ENCODE peak calls at places on chromosomes 6 and 20, in seven cellular contexts. K is heart left ventricle; Q is CD4-positive, alpha-beta memory T cell; V is BE2C; R is A549; D is DND-41; J is cardiac muscle cell. Z is an unnamed sample. For H3K9me3, the result is how much of the 10 kb centered on the place peaks cover.

GRCh38 chr6:56671651-56672461 is 29.2 kb upstream of the DST start:
- DNase-seq in K (no peak), Q (no peak), V (peak), R (no peak), D (peak), J (peak), Z (no peak)

GRCh38 chr20:51700809-51701285 is 67.3 kb downstream of the ATP9A start:
- DNase-seq in K (no peak), Q (no peak), V (peak), R (peak), D (peak), J (peak), Z (no peak)

GRCh38 chr6:44831002-44831610 is 443.6 kb downstream of the CDC5L start:
- DNase-seq in K (no peak), Q (no peak), V (no peak), R (no peak), D (no peak), J (peak), Z (no peak)

GRCh38 chr6:69090132-69090531 is 455.1 kb downstream of the ADGRB3 start:
- DNase-seq in K (peak), Q (no peak), V (no peak), R (peak), D (no peak), J (peak), Z (no peak)

GRCh38 chr6:39419607-39420006 is 97.1 kb upstream of the KCNK16 start:
- DNase-seq in K (no peak), Q (no peak), V (no peak), R (no peak), D (no peak), J (no peak), Z (no peak)

GRCh38 chr6:157442296-157442695 is 61.3 kb downstream of the ZDHHC14 start:
- DNase-seq in K (no peak), Q (no peak), V (no peak), R (no peak), D (no peak), J (peak), Z (no peak)

GRCh38 chr20:57686931-57687652 is 22.7 kb downstream of the PMEPA1 start:
- DNase-seq in K (no peak), Q (no peak), V (no peak), R (no peak), D (no peak), J (no peak), Z (no peak)

GRCh38 chr6:56091159-56091869 is 156.1 kb downstream of the COL21A1 start:
- DNase-seq in K (no peak), Q (no peak), V (no peak), R (peak), D (no peak), J (peak), Z (no peak)

GRCh38 chr6:33126101-33126714 is 50.4 kb downstream of the HLA-DPB1 start:
- DNase-seq in K (peak), Q (peak), V (peak), R (peak), D (peak), J (peak), Z (peak)

GRCh38 chr6:74578339-74578738 is 627.5 kb downstream of the COL12A1 start:
- DNase-seq in K (no peak), Q (no peak), V (no peak), R (peak), D (no peak), J (peak), Z (no peak)

DNA sequence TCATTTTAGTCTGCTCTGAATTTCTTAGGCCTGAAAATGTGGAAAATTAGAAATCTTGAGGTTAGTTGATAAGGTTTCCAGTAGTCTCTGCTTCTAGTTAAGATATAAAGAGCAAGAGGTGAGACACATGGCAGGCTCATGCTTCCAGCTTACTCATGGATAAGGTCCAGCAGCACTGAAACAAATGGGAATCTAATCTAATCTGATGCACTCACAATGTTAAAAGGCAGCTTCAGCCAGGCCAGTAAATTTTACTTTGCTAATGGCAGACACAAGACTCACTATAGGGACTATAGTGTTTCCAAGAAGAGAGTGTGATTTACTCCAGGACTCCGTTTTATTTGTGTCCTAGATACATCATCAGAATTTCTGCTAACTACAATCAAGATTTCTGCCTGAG is 324.7 kb downstream of the SMOC2 start:
- DNase-seq in K (no peak), Q (no peak), V (no peak), R (no peak), D (no peak), J (no peak), Z (no peak)
- H3K9me3 ChIP-seq in K (under half), Q (under half), V (under half), R (under half), D (under half), J (under half), Z (under half)

GRCh38 chr6:84486526-84486925 is 259.1 kb upstream of the CEP162 start:
- DNase-seq in K (no peak), Q (no peak), V (no peak), R (no peak), D (no peak), J (no peak), Z (no peak)
- H3K9me3 ChIP-seq in K (under half), Q (under half), V (under half), R (under half), D (under half), J (under half), Z (under half)

GRCh38 chr6:37971711-37972410 is 152.3 kb downstream of the ZFAND3 start:
- DNase-seq in K (no peak), Q (no peak), V (no peak), R (no peak), D (peak), J (no peak), Z (no peak)
- H3K9me3 ChIP-seq in K (under half), Q (under half), V (under half), R (under half), D (under half), J (under half), Z (under half)

DNA sequence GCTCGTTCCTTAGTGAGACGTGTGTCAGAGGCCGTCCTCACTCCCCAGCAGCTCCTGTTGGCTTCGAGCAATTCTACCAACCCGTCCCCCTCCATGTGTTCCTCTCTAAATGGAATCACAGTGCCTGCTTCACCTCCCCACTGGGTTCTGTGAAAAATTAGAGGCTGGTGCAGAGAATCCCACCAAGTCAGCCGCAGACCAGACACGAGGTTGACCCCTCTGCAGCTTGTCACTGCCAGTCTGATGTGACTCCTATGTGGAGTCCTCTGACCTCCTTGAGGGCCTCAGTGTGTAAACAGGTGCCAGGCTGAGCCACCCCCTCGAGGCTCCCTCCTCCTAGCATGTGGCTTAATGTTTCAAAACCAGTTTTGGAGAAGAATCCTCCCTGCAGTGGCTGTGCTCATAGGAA is 12.6 kb upstream of the IRF4 start:
- DNase-seq in K (peak), Q (no peak), V (no peak), R (no peak), D (no peak), J (no peak), Z (no peak)
- H3K9me3 ChIP-seq in K (under half), Q (under half), V (under half), R (under half), D (under half), J (under half), Z (under half)

GRCh38 chr20:60407011-60407771 is 449.0 kb downstream of the CDH26 start:
- DNase-seq in K (no peak), Q (no peak), V (no peak), R (no peak), D (no peak), J (no peak), Z (no peak)
- H3K9me3 ChIP-seq in K (under half), Q (under half), V (under half), R (under half), D (under half), J (under half), Z (under half)

GRCh38 chr6:164763788-164764187 is 545.6 kb downstream of the C6orf118 start:
- DNase-seq in K (no peak), Q (no peak), V (no peak), R (no peak), D (no peak), J (no peak), Z (no peak)
- H3K9me3 ChIP-seq in K (under half), Q (under half), V (under half), R (under half), D (under half), J (under half), Z (under half)

GRCh38 chr6:168648730-168649129 is 207.7 kb downstream of the SMOC2 start:
- DNase-seq in K (no peak), Q (no peak), V (no peak), R (no peak), D (no peak), J (no peak), Z (no peak)

GRCh38 chr6:168649209-168649608 is 208.2 kb downstream of the SMOC2 start:
- DNase-seq in K (no peak), Q (no peak), V (no peak), R (no peak), D (no peak), J (no peak), Z (no peak)

GRCh38 chr6:168647271-168647670 is 206.3 kb downstream of the SMOC2 start:
- DNase-seq in K (no peak), Q (no peak), V (no peak), R (no peak), D (no peak), J (no peak), Z (no peak)

GRCh38 chr6:168648240-168648639 is 207.3 kb downstream of the SMOC2 start:
- DNase-seq in K (no peak), Q (no peak), V (peak), R (no peak), D (no peak), J (no peak), Z (no peak)

GRCh38 chr6:168650686-168651085 is 209.7 kb downstream of the SMOC2 start:
- DNase-seq in K (no peak), Q (no peak), V (no peak), R (no peak), D (no peak), J (no peak), Z (no peak)
- H3K9me3 ChIP-seq in K (under half), Q (under half), V (under half), R (under half), D (under half), J (under half), Z (under half)

GRCh38 chr6:27452496-27452897 is 20.4 kb downstream of the ZNF184 start:
- DNase-seq in K (no peak), Q (no peak), V (no peak), R (peak), D (no peak), J (no peak), Z (no peak)
- H3K9me3 ChIP-seq in K (half or more), Q (half or more), V (under half), R (half or more), D (half or more), J (under half), Z (half or more)

DNA sequence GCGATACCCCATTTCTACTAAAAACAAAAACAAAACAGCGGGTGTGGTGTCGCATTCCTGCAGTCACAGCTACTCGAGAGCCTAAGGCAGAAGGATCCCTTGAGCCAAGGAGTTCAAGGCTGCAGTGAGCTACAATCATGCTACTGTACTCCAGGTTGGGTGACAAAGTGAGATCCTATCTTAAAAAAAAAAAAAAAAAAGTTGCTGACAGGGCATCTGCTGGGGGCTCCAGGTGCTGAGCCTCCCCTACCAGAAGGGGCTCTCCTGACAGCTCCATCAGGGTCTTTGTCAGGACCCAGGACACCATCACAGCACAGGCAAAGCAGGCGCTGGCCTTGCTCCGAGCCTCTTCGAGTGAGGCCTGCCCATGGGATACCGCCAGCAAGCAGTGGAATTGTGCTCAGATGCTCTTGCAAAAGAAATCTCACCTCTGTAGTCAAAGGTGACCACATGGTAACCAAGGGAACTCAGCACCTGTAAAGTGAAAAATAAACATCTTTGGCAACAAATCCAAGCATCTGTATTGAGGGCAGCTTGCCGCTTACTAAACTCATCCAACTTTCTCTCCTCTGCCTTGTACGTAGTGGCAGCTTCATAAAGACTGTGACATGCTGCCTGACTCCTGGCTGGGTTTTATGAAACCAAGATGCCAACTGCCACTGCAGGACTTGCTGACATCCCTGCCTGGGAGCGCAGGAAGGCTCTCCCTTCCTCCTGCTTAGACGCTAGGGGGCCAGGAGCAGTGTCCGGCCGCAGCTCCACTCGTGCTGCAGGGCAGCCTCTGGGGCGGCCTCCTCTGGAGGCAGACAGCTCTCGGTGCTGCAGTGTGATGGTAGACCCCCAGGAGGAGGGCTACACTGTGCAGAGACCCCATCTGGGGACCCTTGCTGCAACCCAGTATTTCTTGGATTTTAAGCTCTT is 66.9 kb downstream of the PYGB start:
- DNase-seq in K (no peak), Q (no peak), V (no peak), R (peak), D (no peak), J (no peak), Z (no peak)
- H3K9me3 ChIP-seq in K (under half), Q (under half), V (under half), R (under half), D (under half), J (under half), Z (under half)

GRCh38 chr6:155611742-155612141 is 156.1 kb upstream of the NOX3 start:
- DNase-seq in K (no peak), Q (no peak), V (no peak), R (no peak), D (no peak), J (no peak), Z (no peak)
- H3K9me3 ChIP-seq in K (half or more), Q (under half), V (under half), R (under half), D (under half), J (under half), Z (under half)

Z was measured in T-helper 17 cell.